ENCODE peak calls at places on chromosomes 5 and 9, in four cellular contexts. One of them, this sample, is unnamed.

GRCh38 chr9:123329329-123329955 is 26.6 kb upstream of the CRB2 start:
- DNase-seq in IMR-90: no peak
- DNase-seq in AG04450: no peak
- DNase-seq in aorta: no peak
- DNase-seq in this sample: no peak

GRCh38 chr9:132698989-132699388 is 28.7 kb downstream of the GTF3C4 start:
- DNase-seq in IMR-90: no peak
- DNase-seq in aorta: no peak
- DNase-seq in AG04450: no peak
- DNase-seq in this sample: no peak

GRCh38 chr9:37032713-37033112 is 1.4 kb downstream of the PAX5 start:
- DNase-seq in AG04450: no peak
- DNase-seq in IMR-90: no peak
- DNase-seq in aorta: no peak
- DNase-seq in this sample: no peak

GRCh38 chr9:7216004-7216821 is 458.4 kb downstream of the KDM4C start:
- DNase-seq in aorta: no peak
- DNase-seq in IMR-90: peak; percentile 7
- DNase-seq in AG04450: no peak
- DNase-seq in this sample: peak; percentile 1

GRCh38 chr5:1564182-1564748 is 40.5 kb upstream of the LPCAT1 start:
- DNase-seq in IMR-90: peak; percentile 30
- DNase-seq in aorta: no peak
- DNase-seq in AG04450: no peak
- DNase-seq in this sample: no peak

GRCh38 chr9:98175013-98175679 is 17.3 kb downstream of the CORO2A start:
- DNase-seq in AG04450: no peak
- DNase-seq in aorta: no peak
- DNase-seq in IMR-90: no peak
- DNase-seq in this sample: no peak

GRCh38 chr5:126970517-126971017 is 59.8 kb downstream of the MARCHF3 start:
- DNase-seq in AG04450: no peak
- DNase-seq in IMR-90: peak; percentile 42
- DNase-seq in aorta: no peak
- DNase-seq in this sample: no peak

GRCh38 chr9:14769235-14769580 is 46.7 kb upstream of the CER1 start:
- DNase-seq in AG04450: no peak
- DNase-seq in aorta: no peak
- DNase-seq in IMR-90: peak; percentile 5
- DNase-seq in this sample: no peak

GRCh38 chr9:120830151-120830550 is 12.6 kb downstream of the PSMD5 start:
- DNase-seq in AG04450: no peak
- DNase-seq in IMR-90: peak; percentile 69
- DNase-seq in aorta: no peak
- DNase-seq in this sample: no peak

DNA sequence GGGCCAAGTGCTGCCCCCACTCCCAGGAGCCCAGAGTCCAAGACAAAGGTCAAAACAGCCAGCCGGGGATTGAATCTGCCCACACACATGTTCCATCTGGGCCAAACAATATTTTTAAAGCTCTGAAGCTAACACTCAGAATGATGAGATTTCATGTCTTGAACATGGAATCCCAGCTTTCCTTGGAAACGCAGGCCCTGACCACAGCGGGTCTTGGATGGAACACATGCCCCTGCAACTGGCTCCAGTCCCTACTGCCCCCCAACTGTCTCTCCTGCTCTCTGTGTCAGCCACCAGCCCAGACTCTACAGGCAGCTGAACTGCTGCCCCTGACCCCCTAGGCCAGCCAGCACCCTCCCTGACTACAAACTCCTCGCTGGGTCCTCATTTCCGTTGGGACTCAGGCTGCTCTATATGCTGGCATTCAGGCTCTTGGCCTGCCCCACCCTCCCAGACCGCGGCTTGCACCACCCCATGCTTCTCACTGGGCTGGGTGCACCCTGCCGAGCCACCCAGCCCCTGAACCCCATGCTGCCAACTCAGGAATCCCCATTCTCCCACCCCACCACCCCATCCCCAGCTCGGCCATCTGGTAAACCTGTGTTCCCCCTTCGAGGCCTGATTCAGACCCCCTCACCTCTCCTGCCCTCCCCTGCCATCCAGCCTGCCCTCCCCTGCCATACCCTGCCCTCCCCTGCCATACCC is 71.7 kb downstream of the ADAMTS2 start:
- DNase-seq in aorta: peak; percentile 63
- DNase-seq in IMR-90: no peak
- DNase-seq in AG04450: no peak
- DNase-seq in this sample: no peak
- H3K9me3 ChIP-seq in aorta: no peaks in the 10 kb centered on the region
- H3K9me3 ChIP-seq in IMR-90: no peaks in the 10 kb centered on the region
- H3K9me3 ChIP-seq in AG04450: peaks cover 11% of the 10 kb centered on the region
- H3K9me3 ChIP-seq in this sample: no peaks in the 10 kb centered on the region

GRCh38 chr5:175847061-175847460 is 24.3 kb upstream of the CPLX2 start:
- DNase-seq in IMR-90: no peak
- DNase-seq in aorta: no peak
- DNase-seq in AG04450: no peak
- DNase-seq in this sample: no peak

GRCh38 chr5:175844174-175844573 is 27.2 kb upstream of the CPLX2 start:
- DNase-seq in aorta: no peak
- DNase-seq in AG04450: no peak
- DNase-seq in IMR-90: no peak
- DNase-seq in this sample: no peak

GRCh38 chr5:175847503-175847902 is 23.9 kb upstream of the CPLX2 start:
- DNase-seq in aorta: no peak
- DNase-seq in IMR-90: peak; percentile 19
- DNase-seq in AG04450: no peak
- DNase-seq in this sample: no peak

GRCh38 chr5:175845229-175845628 is 26.1 kb upstream of the CPLX2 start:
- DNase-seq in AG04450: no peak
- DNase-seq in IMR-90: no peak
- DNase-seq in aorta: no peak
- DNase-seq in this sample: no peak

DNA sequence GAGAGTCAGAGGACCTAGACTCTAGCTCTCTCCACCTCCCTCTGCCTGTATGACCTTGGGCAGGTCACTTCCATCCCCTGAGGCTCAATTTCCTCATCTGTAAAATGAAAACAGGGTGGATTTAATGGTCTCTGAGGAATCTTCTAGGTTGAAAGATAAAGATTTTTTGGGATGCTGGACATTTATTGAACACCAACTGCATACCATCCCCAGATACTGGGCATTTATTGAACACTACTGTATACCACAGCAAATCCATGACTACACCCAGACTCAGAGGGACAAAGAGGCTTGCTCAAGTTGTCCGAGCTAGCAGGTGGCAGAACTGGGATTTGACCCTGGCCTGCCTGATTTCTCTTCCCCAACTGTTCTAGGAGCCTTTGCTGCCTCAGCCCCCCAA is 25.0 kb upstream of the CPLX2 start:
- DNase-seq in IMR-90: no peak
- DNase-seq in AG04450: no peak
- DNase-seq in aorta: no peak
- DNase-seq in this sample: no peak
- H3K27ac ChIP-seq in IMR-90: no peak overlapping the region
- H3K27ac ChIP-seq in AG04450: no peak overlapping the region
- H3K27ac ChIP-seq in aorta: no peak overlapping the region
- H3K27ac ChIP-seq in this sample: no peak overlapping the region

GRCh38 chr9:135910757-135911156 is 3.4 kb upstream of the CAMSAP1 start:
- DNase-seq in aorta: peak; percentile 73
- DNase-seq in IMR-90: no peak
- DNase-seq in AG04450: no peak
- DNase-seq in this sample: no peak

GRCh38 chr9:135910197-135910596 is 2.9 kb upstream of the CAMSAP1 start:
- DNase-seq in AG04450: no peak
- DNase-seq in aorta: no peak
- DNase-seq in IMR-90: no peak
- DNase-seq in this sample: no peak

GRCh38 chr9:135919318-135919717 is 12.0 kb upstream of the CAMSAP1 start:
- DNase-seq in AG04450: no peak
- DNase-seq in aorta: no peak
- DNase-seq in IMR-90: no peak
- DNase-seq in this sample: no peak

GRCh38 chr9:135916998-135917397 is 9.7 kb upstream of the CAMSAP1 start:
- DNase-seq in AG04450: no peak
- DNase-seq in IMR-90: no peak
- DNase-seq in aorta: no peak
- DNase-seq in this sample: no peak

DNA sequence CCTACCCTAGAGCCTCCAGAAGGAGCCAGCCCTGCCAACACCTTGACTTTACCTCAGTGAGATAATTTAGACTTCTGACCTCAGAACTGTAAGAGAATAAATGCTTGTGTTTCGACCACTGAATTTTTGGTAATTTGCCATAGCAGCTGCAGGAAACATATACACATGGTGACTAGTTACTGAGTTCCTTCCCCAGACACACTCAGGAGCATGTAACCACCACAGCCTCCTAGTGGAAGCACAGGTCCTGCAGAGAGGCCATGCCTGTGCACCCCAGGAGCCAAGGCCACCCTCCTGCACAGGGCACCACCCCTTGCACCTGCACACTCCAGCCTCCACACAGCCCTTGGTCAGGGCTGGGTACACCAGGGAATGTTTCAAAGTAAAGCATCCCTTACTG is 7.6 kb upstream of the CAMSAP1 start:
- DNase-seq in IMR-90: peak; percentile 90
- DNase-seq in aorta: no peak
- DNase-seq in AG04450: peak; percentile 42
- DNase-seq in this sample: no peak
- H3K9me3 ChIP-seq in IMR-90: peaks cover 46% of the 10 kb centered on the region
- H3K9me3 ChIP-seq in aorta: peaks cover 9% of the 10 kb centered on the region
- H3K9me3 ChIP-seq in AG04450: peaks cover 66% of the 10 kb centered on the region
- H3K9me3 ChIP-seq in this sample: peaks cover 16% of the 10 kb centered on the region

GRCh38 chr5:73550016-73550415 is 15.4 kb downstream of the ANKRA2 start:
- DNase-seq in IMR-90: no peak
- DNase-seq in AG04450: no peak
- DNase-seq in aorta: no peak
- DNase-seq in this sample: no peak

GRCh38 chr5:73541981-73542380 is 23.5 kb downstream of the ANKRA2 start:
- DNase-seq in IMR-90: peak; percentile 43
- DNase-seq in aorta: no peak
- DNase-seq in AG04450: no peak
- DNase-seq in this sample: no peak

GRCh38 chr5:73540192-73540591 is 25.2 kb downstream of the ANKRA2 start:
- DNase-seq in IMR-90: peak; percentile 90
- DNase-seq in AG04450: no peak
- DNase-seq in aorta: no peak
- DNase-seq in this sample: no peak

GRCh38 chr5:73545403-73545779 is 20.0 kb downstream of the ANKRA2 start:
- DNase-seq in aorta: no peak
- DNase-seq in IMR-90: no peak
- DNase-seq in AG04450: no peak
- DNase-seq in this sample: no peak

GRCh38 chr5:73544429-73545402 is 20.7 kb downstream of the ANKRA2 start:
- DNase-seq in AG04450: no peak
- DNase-seq in IMR-90: no peak
- DNase-seq in aorta: no peak
- DNase-seq in this sample: no peak
- H3K27ac ChIP-seq in AG04450: no peak overlapping the region
- H3K27ac ChIP-seq in IMR-90: no peak overlapping the region
- H3K27ac ChIP-seq in aorta: no peak overlapping the region
- H3K27ac ChIP-seq in this sample: no peak overlapping the region

GRCh38 chr9:96766199-96766598 is 11.7 kb downstream of the ZNF510 start:
- DNase-seq in IMR-90: no peak
- DNase-seq in AG04450: no peak
- DNase-seq in aorta: no peak
- DNase-seq in this sample: no peak
- H3K9me3 ChIP-seq in IMR-90: peaks cover 45% of the 10 kb centered on the region
- H3K9me3 ChIP-seq in AG04450: peaks cover 43% of the 10 kb centered on the region
- H3K9me3 ChIP-seq in aorta: peaks cover 13% of the 10 kb centered on the region
- H3K9me3 ChIP-seq in this sample: peaks cover 57% of the 10 kb centered on the region

GRCh38 chr9:69622664-69623063 is 49.5 kb downstream of the APBA1 start:
- DNase-seq in IMR-90: peak; percentile 46
- DNase-seq in AG04450: no peak
- DNase-seq in aorta: no peak
- DNase-seq in this sample: no peak

GRCh38 chr9:69620731-69621130 is 51.4 kb downstream of the APBA1 start:
- DNase-seq in IMR-90: no peak
- DNase-seq in AG04450: no peak
- DNase-seq in aorta: no peak
- DNase-seq in this sample: no peak

GRCh38 chr9:69619233-69619632 is 52.9 kb downstream of the APBA1 start:
- DNase-seq in IMR-90: no peak
- DNase-seq in AG04450: no peak
- DNase-seq in aorta: no peak
- DNase-seq in this sample: no peak

GRCh38 chr9:69627301-69627700 is 44.9 kb downstream of the APBA1 start:
- DNase-seq in AG04450: no peak
- DNase-seq in aorta: no peak
- DNase-seq in IMR-90: no peak
- DNase-seq in this sample: no peak

GRCh38 chr9:69621735-69622460 is 50.3 kb downstream of the APBA1 start:
- DNase-seq in IMR-90: no peak
- DNase-seq in AG04450: no peak
- DNase-seq in aorta: no peak
- DNase-seq in this sample: no peak
- H3K27ac ChIP-seq in IMR-90: no peak overlapping the region
- H3K27ac ChIP-seq in AG04450: no peak overlapping the region
- H3K27ac ChIP-seq in aorta: no peak overlapping the region
- H3K27ac ChIP-seq in this sample: no peak overlapping the region

GRCh38 chr9:129518074-129518473 is 102.8 kb downstream of the C9orf50 start:
- DNase-seq in IMR-90: no peak
- DNase-seq in aorta: no peak
- DNase-seq in AG04450: no peak
- DNase-seq in this sample: no peak
- H3K9me3 ChIP-seq in IMR-90: peaks cover 31% of the 10 kb centered on the region
- H3K9me3 ChIP-seq in aorta: peaks cover 2% of the 10 kb centered on the region
- H3K9me3 ChIP-seq in AG04450: peaks cover 35% of the 10 kb centered on the region
- H3K9me3 ChIP-seq in this sample: peaks cover 11% of the 10 kb centered on the region

GRCh38 chr9:114237781-114238180 is 82.4 kb downstream of the COL27A1 start:
- DNase-seq in AG04450: no peak
- DNase-seq in IMR-90: no peak
- DNase-seq in aorta: no peak
- DNase-seq in this sample: no peak

GRCh38 chr9:114237247-114237646 is 81.9 kb downstream of the COL27A1 start:
- DNase-seq in IMR-90: no peak
- DNase-seq in AG04450: no peak
- DNase-seq in aorta: no peak
- DNase-seq in this sample: no peak

GRCh38 chr9:114238919-114239879 is 83.7 kb upstream of the ORM1 start:
- DNase-seq in aorta: no peak
- DNase-seq in AG04450: no peak
- DNase-seq in IMR-90: peak; percentile 66
- DNase-seq in this sample: no peak

GRCh38 chr9:114240216-114240615 is 82.7 kb upstream of the ORM1 start:
- DNase-seq in AG04450: no peak
- DNase-seq in aorta: no peak
- DNase-seq in IMR-90: no peak
- DNase-seq in this sample: no peak

GRCh38 chr9:114238471-114238870 is 83.1 kb downstream of the COL27A1 start:
- DNase-seq in aorta: no peak
- DNase-seq in IMR-90: no peak
- DNase-seq in AG04450: no peak
- DNase-seq in this sample: no peak
- H3K27ac ChIP-seq in aorta: peak overlapping the region; percentile 68
- H3K27ac ChIP-seq in IMR-90: no peak overlapping the region
- H3K27ac ChIP-seq in AG04450: no peak overlapping the region
- H3K27ac ChIP-seq in this sample: no peak overlapping the region

GRCh38 chr5:178986326-178986960 is 8.7 kb downstream of the GRM6 start:
- DNase-seq in IMR-90: no peak
- DNase-seq in aorta: no peak
- DNase-seq in AG04450: no peak
- DNase-seq in this sample: no peak
- H3K9me3 ChIP-seq in IMR-90: peaks cover 73% of the 10 kb centered on the region
- H3K9me3 ChIP-seq in aorta: peaks cover 35% of the 10 kb centered on the region
- H3K9me3 ChIP-seq in AG04450: peaks cover 96% of the 10 kb centered on the region
- H3K9me3 ChIP-seq in this sample: no peaks in the 10 kb centered on the region

This sample was measured in effector memory CD4-positive, alpha-beta T cell.